ENCODE peak calls at places on chromosomes 13 and 19, in nine cellular contexts. F is fibroblast of lung, S is nephron progenitor cell, T is AG10803, P is brain microvascular endothelial cell, N is neural crest cell, E is gastrocnemius medialis, I is upper lobe of left lung, W is ascending aorta. J is an unnamed sample.

GRCh38 chr19:40791349-40791748 is 7.6 kb upstream of the EGLN2 start:
- DNase-seq in I (no peak), S (no peak), W (peak; percentile 84), P (no peak), T (no peak), E (no peak), N (no peak), F (no peak), J (peak; percentile 89)

GRCh38 chr19:34120846-34121639 is 51.3 kb upstream of the LSM14A start:
- DNase-seq in T (peak; percentile 50), E (no peak), P (peak; percentile 61), N (peak; percentile 34), W (no peak), S (no peak), I (no peak), F (peak; percentile 34), J (no peak)

GRCh38 chr13:24381539-24382265 is 72.3 kb downstream of the C1QTNF9 start:
- DNase-seq in W (no peak), T (peak; percentile 27), N (no peak), P (no peak), I (no peak), E (no peak), F (peak; percentile 57), S (no peak), J (no peak)

GRCh38 chr19:1837625-1838105 is 10.6 kb downstream of the REXO1 start:
- DNase-seq in W (no peak), P (no peak), T (no peak), E (no peak), N (peak; percentile 84), S (peak; percentile 87), I (peak; percentile 92), F (no peak), J (no peak)

GRCh38 chr19:56076413-56076998 is 44.6 kb downstream of the ZNF787 start:
- DNase-seq in P (peak; percentile 49), N (peak; percentile 76), S (peak; percentile 71), T (peak; percentile 45), F (peak; percentile 29), I (no peak), E (peak; percentile 37), W (no peak), J (no peak)

GRCh38 chr13:36850790-36851438 is 31.9 kb downstream of the RFXAP start:
- DNase-seq in W (no peak), P (no peak), T (peak; percentile 1), E (no peak), S (peak; percentile 14), N (no peak), F (no peak), I (no peak), J (no peak)

GRCh38 chr13:45055902-45056648 is 64.2 kb upstream of the GTF2F2 start:
- DNase-seq in P (no peak), I (no peak), F (peak; percentile 88), W (no peak), E (peak; percentile 22), T (peak; percentile 82), N (no peak), S (no peak), J (no peak)

GRCh38 chr13:45370922-45371406 is 30.0 kb upstream of the TPT1 start:
- DNase-seq in S (peak; percentile 82), E (peak; percentile 63), T (peak; percentile 86), N (peak; percentile 70), W (peak; percentile 79), F (peak; percentile 86), I (peak; percentile 92), P (peak; percentile 51), J (peak; percentile 76)

GRCh38 chr19:15466851-15467733 is 2.7 kb upstream of the RASAL3 start:
- DNase-seq in F (peak; percentile 79), T (peak; percentile 28), I (no peak), N (no peak), P (peak; percentile 54), S (no peak), E (no peak), W (no peak), J (no peak)

GRCh38 chr13:76994281-76994680 is 2.4 kb downstream of the CLN5 start:
- DNase-seq in N (no peak), E (no peak), F (peak; percentile 20), S (no peak), P (no peak), I (no peak), T (no peak), W (no peak), J (no peak)

GRCh38 chr19:18484992-18485391 is 36.9 kb downstream of the ELL start:
- DNase-seq in F (no peak), T (no peak), I (no peak), N (no peak), E (no peak), P (no peak), W (no peak), S (no peak), J (no peak)

GRCh38 chr19:52786078-52786463 is 520 bp downstream of the ZNF600 start:
- DNase-seq in W (no peak), S (peak; percentile 14), T (no peak), I (peak; percentile 85), F (no peak), E (no peak), N (no peak), P (no peak), J (no peak)

GRCh38 chr19:37936166-37936565 is 29.2 kb downstream of the SIPA1L3 start:
- DNase-seq in N (no peak), E (no peak), F (no peak), T (no peak), I (no peak), P (no peak), W (no peak), S (no peak), J (no peak)

GRCh38 chr19:49425922-49426592 is 869 bp downstream of the GFY start:
- DNase-seq in F (no peak), E (no peak), T (no peak), W (no peak), N (no peak), I (peak; percentile 85), P (no peak), S (peak; percentile 80), J (no peak)

GRCh38 chr13:26340812-26341211 is 86.9 kb downstream of the CDK8 start:
- DNase-seq in E (no peak), W (no peak), S (no peak), N (no peak), I (no peak), T (no peak), P (peak; percentile 8), F (peak; percentile 52), J (no peak)

GRCh38 chr19:12865746-12866415 is 15.4 kb downstream of the DNASE2 start:
- DNase-seq in E (no peak), F (no peak), W (no peak), T (no peak), P (no peak), S (no peak), I (peak; percentile 54), N (no peak), J (no peak)

GRCh38 chr19:45245826-45246225 is 619 bp upstream of the EXOC3L2 start:
- DNase-seq in F (no peak), P (no peak), W (no peak), S (no peak), N (no peak), E (no peak), T (no peak), I (no peak), J (no peak)

GRCh38 chr19:6740589-6741348 is 1.3 kb downstream of the TRIP10 start:
- DNase-seq in F (peak; percentile 35), W (peak; percentile 80), N (peak; percentile 37), T (peak; percentile 23), I (peak; percentile 92), E (peak; percentile 37), P (no peak), S (peak; percentile 63), J (peak; percentile 84)

GRCh38 chr19:43626838-43627237 is 7.4 kb upstream of the ZNF428 start:
- DNase-seq in N (no peak), I (no peak), F (no peak), W (no peak), T (no peak), S (no peak), P (no peak), E (no peak), J (no peak)

GRCh38 chr19:43623889-43624670 is 4.7 kb upstream of the ZNF428 start:
- DNase-seq in P (no peak), S (peak; percentile 22), E (no peak), W (no peak), N (no peak), F (no peak), I (peak; percentile 74), T (no peak), J (no peak)

GRCh38 chr19:43625918-43626579 is 6.6 kb upstream of the ZNF428 start:
- DNase-seq in T (no peak), W (no peak), N (no peak), S (no peak), F (no peak), I (no peak), P (no peak), E (no peak), J (no peak)

GRCh38 chr19:43622956-43623355 is 3.5 kb upstream of the ZNF428 start:
- DNase-seq in N (no peak), S (no peak), I (no peak), W (no peak), F (no peak), P (no peak), E (no peak), T (no peak), J (no peak)

GRCh38 chr19:43624933-43625332 is 5.5 kb upstream of the ZNF428 start:
- DNase-seq in E (peak; percentile 18), S (peak; percentile 69), F (no peak), P (no peak), N (no peak), W (peak; percentile 71), I (peak; percentile 76), T (no peak), J (no peak)
- TF ChIP-seq CTCF in E (no peak), S (peak; percentile 17), F (no peak), P (peak; percentile 4), N (peak; percentile 30), W (no peak), I (no peak), T (no peak), J (no peak)

GRCh38 chr13:79477968-79478367 is 3.0 kb upstream of the NDFIP2 start:
- DNase-seq in S (no peak), T (no peak), F (no peak), I (no peak), N (no peak), W (no peak), P (no peak), E (peak; percentile 46), J (no peak)
- TF ChIP-seq CTCF in S (no peak), T (no peak), F (no peak), I (no peak), N (no peak), W (no peak), P (no peak), E (no peak), J (no peak)

DNA sequence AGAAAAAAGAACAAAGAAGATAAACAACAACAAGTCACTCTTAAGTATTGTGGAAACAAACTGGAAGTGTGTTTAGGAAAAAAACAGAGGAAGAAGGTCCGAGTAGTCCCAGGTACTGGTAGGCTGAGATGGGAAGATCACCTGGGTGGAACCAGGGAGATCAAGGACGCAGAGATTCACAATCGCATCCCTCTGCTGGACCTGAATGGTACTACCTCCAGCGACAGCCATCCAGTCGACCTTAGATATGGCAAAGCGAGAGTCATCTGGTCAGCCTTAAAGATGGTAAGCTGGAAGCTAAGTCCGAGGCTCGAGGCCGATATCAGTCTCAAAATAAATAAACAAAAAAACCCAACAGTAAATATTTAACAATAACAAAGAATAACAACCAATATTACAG is 44.9 kb upstream of the ZNF91 start:
- DNase-seq in P (no peak), S (no peak), W (no peak), E (no peak), F (no peak), N (no peak), T (no peak), I (no peak), J (no peak)
- TF ChIP-seq CTCF in P (peak; percentile 39), S (no peak), W (no peak), E (no peak), F (peak; percentile 26), N (no peak), T (no peak), I (no peak), J (no peak)

GRCh38 chr13:87259479-87260083 is 411.6 kb upstream of the SLITRK5 start:
- DNase-seq in N (peak; percentile 15), T (no peak), S (peak; percentile 41), F (no peak), P (no peak), W (no peak), I (no peak), E (no peak), J (no peak)
- TF ChIP-seq CTCF in N (peak; percentile 58), T (peak; percentile 15), S (peak; percentile 47), F (peak; percentile 50), P (peak; percentile 67), W (no peak), I (no peak), E (no peak), J (no peak)